ENCODE peak calls at places on chromosomes 4 and X, in six cellular contexts. D is fibroblast of gingiva; K is left colon; Y is H54; C is progenitor cell of endocrine pancreas; T is activated gamma-delta T cell treated with anti-CD3 and anti-CD28 coated beads, Interleukin-2, amount 50 U/mL, for 16 hours. H is an unnamed sample.

GRCh38 chrX:12843061-12843667 is 23.7 kb upstream of the TLR7 start:
- DNase-seq in D (no peak), C (no peak), K (no peak), Y (no peak), T (no peak), H (no peak)

GRCh38 chr4:56448301-56448700 is 12.2 kb downstream of the PAICS start:
- DNase-seq in K (no peak), Y (no peak), T (no peak), D (no peak), C (no peak), H (no peak)

GRCh38 chr4:33369366-33369899 is 2649.3 kb downstream of the PCDH7 start:
- DNase-seq in K (no peak), C (no peak), Y (no peak), T (no peak), D (peak), H (peak)

GRCh38 chr4:185740471-185740873 is 71.5 kb downstream of the SORBS2 start:
- DNase-seq in K (no peak), C (no peak), Y (no peak), T (no peak), D (no peak), H (no peak)

GRCh38 chr4:10123227-10124101 is 6.9 kb upstream of the WDR1 start:
- DNase-seq in T (no peak), C (no peak), Y (no peak), D (peak), K (peak), H (peak)

GRCh38 chrX:7170903-7171302 is 22.9 kb upstream of the PUDP start:
- DNase-seq in D (no peak), C (no peak), Y (no peak), T (peak), K (peak), H (peak)

GRCh38 chr4:94181815-94182214 is 25.9 kb upstream of the SMARCAD1 start:
- DNase-seq in C (no peak), D (no peak), Y (no peak), T (no peak), K (no peak), H (no peak)

GRCh38 chr4:152097371-152097770 is 336.6 kb upstream of the GATB start:
- DNase-seq in T (no peak), Y (no peak), K (no peak), C (no peak), D (no peak), H (no peak)

GRCh38 chr4:3268395-3269104 is 19.6 kb downstream of the MSANTD1 start:
- DNase-seq in D (no peak), Y (no peak), C (peak), T (no peak), K (no peak), H (no peak)

GRCh38 chrX:66191563-66191962 is 27.5 kb downstream of the HEPH start:
- DNase-seq in D (no peak), T (no peak), C (no peak), Y (no peak), K (no peak), H (no peak)

GRCh38 chrX:53080628-53081580 is 1.3 kb upstream of the TSPYL2 start:
- DNase-seq in K (no peak), C (no peak), T (no peak), D (no peak), Y (no peak), H (peak)

GRCh38 chrX:5163663-5164062 is 1065.0 kb downstream of the NLGN4X start:
- DNase-seq in D (no peak), K (no peak), T (no peak), C (no peak), Y (no peak), H (no peak)

GRCh38 chr4:53592128-53592527 is 842 bp upstream of the LNX1 start:
- DNase-seq in D (no peak), C (no peak), K (peak), T (no peak), Y (no peak), H (peak)

GRCh38 chr4:146161243-146161642 is 14.3 kb upstream of the LSM6 start:
- DNase-seq in K (no peak), T (no peak), Y (no peak), C (no peak), D (no peak), H (no peak)

GRCh38 chrX:48569958-48570357 is 4.3 kb upstream of the RBM3 start:
- DNase-seq in Y (no peak), K (no peak), T (no peak), C (no peak), D (no peak), H (peak)

GRCh38 chr4:183397741-183398297 is 46.6 kb upstream of the CDKN2AIP start:
- DNase-seq in K (no peak), T (no peak), D (no peak), Y (no peak), C (no peak), H (no peak)

GRCh38 chr4:87543835-87544461 is 14.8 kb upstream of the SPARCL1 start:
- DNase-seq in K (no peak), D (peak), C (no peak), T (no peak), Y (peak), H (peak)

GRCh38 chr4:139973611-139974010 is 180.4 kb downstream of the MAML3 start:
- DNase-seq in C (no peak), T (no peak), D (no peak), K (no peak), Y (no peak), H (no peak)

GRCh38 chr4:113116414-113117345 is 67.2 kb downstream of the ANK2 start:
- DNase-seq in T (no peak), Y (no peak), K (no peak), C (no peak), D (no peak), H (no peak)

GRCh38 chrX:34638116-34638515 is 19.0 kb downstream of the TMEM47 start:
- DNase-seq in C (no peak), Y (no peak), T (no peak), K (no peak), D (peak), H (peak)

GRCh38 chr4:7398788-7399432 is 35.8 kb downstream of the PSAPL1 start:
- DNase-seq in T (no peak), D (no peak), C (no peak), K (no peak), Y (no peak), H (no peak)

GRCh38 chr4:67366341-67366861 is 178.9 kb downstream of the CENPC start:
- DNase-seq in D (no peak), K (no peak), T (no peak), Y (no peak), C (no peak), H (no peak)

GRCh38 chrX:91331476-91331875 is 103.2 kb upstream of the PABPC5 start:
- DNase-seq in D (no peak), C (no peak), K (no peak), T (no peak), Y (no peak), H (no peak)

GRCh38 chr4:92305148-92305877 is 1.5 kb downstream of the GRID2 start:
- DNase-seq in Y (no peak), K (no peak), T (no peak), D (peak), C (peak), H (peak)

GRCh38 chrX:150767475-150768131 is 74.4 kb downstream of the MTMR1 start:
- DNase-seq in C (no peak), D (peak), K (no peak), Y (peak), T (no peak), H (peak)

GRCh38 chr4:27463816-27464215 is 603.2 kb downstream of the STIM2 start:
- DNase-seq in T (no peak), C (no peak), K (no peak), Y (peak), D (no peak), H (peak)

GRCh38 chrX:48165246-48165645 is 31.3 kb downstream of the SSX5 start:
- DNase-seq in K (no peak), C (no peak), D (no peak), Y (no peak), T (no peak), H (no peak)

GRCh38 chrX:153333821-153334653 is at the start of gene ZNF275:
- DNase-seq in T (peak), D (peak), Y (peak), C (peak), K (peak), H (peak)

GRCh38 chr4:149005191-149005590 is 563.0 kb upstream of the NR3C2 start:
- DNase-seq in Y (no peak), D (no peak), T (no peak), C (no peak), K (no peak), H (no peak)

GRCh38 chr4:54553001-54553400 is 104.8 kb upstream of the KIT start:
- DNase-seq in T (no peak), Y (no peak), K (no peak), C (no peak), D (no peak), H (peak)

GRCh38 chr4:80694178-80694577 is 336.3 kb upstream of the BMP3 start:
- DNase-seq in C (no peak), K (no peak), D (no peak), T (no peak), Y (peak), H (no peak)

GRCh38 chrX:72306085-72306801 is 529 bp upstream of the CITED1 start:
- DNase-seq in D (no peak), K (no peak), C (no peak), T (no peak), Y (no peak), H (no peak)

GRCh38 chrX:96987228-96987627 is 103.5 kb downstream of the RPA4 start:
- DNase-seq in T (no peak), Y (no peak), D (peak), K (no peak), C (no peak), H (peak)

GRCh38 chr4:170243662-170244288 is 154.0 kb upstream of the AADAT start:
- DNase-seq in Y (no peak), K (no peak), T (no peak), C (no peak), D (no peak), H (no peak)

GRCh38 chr4:155738548-155738947 is 20.3 kb upstream of the GUCY1B1 start:
- DNase-seq in K (no peak), Y (no peak), T (no peak), C (no peak), D (peak), H (peak)

GRCh38 chrX:41718481-41719245 is 5.3 kb upstream of the GPR82 start:
- DNase-seq in D (no peak), K (no peak), C (peak), Y (no peak), T (no peak), H (no peak)

GRCh38 chr4:10456270-10457254 is 664 bp downstream of the ZNF518B start:
- DNase-seq in Y (no peak), C (peak), K (peak), D (peak), T (peak), H (peak)

GRCh38 chr4:4386736-4387392 is at the start of gene NSG1:
- DNase-seq in T (peak), D (no peak), K (no peak), C (peak), Y (no peak), H (peak)

GRCh38 chr4:92304636-92305035 is 870 bp downstream of the GRID2 start:
- DNase-seq in C (no peak), Y (no peak), T (no peak), D (no peak), K (no peak), H (no peak)